ENCODE peak calls at places on chromosome 21, in eight cellular contexts. G, U, N, F, W, M, B and X are unnamed samples.

GRCh38 chr21:38660333-38661295 is 145.1 kb upstream of the ETS2 start:
- DNase-seq in G (no peak), U (no peak), N (no peak), F (no peak), W (no peak), M (peak; percentile 11), B (peak; percentile 17), X (no peak)

GRCh38 chr21:39006653-39007417 is 176.4 kb downstream of the PSMG1 start:
- DNase-seq in G (no peak), U (no peak), N (no peak), F (peak; percentile 64), W (no peak), M (peak; percentile 87), B (peak; percentile 73), X (no peak)

GRCh38 chr21:15517394-15517793 is 212.4 kb upstream of the USP25 start:
- DNase-seq in G (no peak), U (no peak), N (no peak), F (no peak), W (no peak), M (no peak), B (no peak), X (no peak)

GRCh38 chr21:33419538-33420123 is 16.4 kb downstream of the IFNGR2 start:
- DNase-seq in G (no peak), U (no peak), N (no peak), F (peak; percentile 40), W (no peak), M (peak; percentile 72), B (no peak), X (no peak)

GRCh38 chr21:41923641-41924342 is 30.0 kb downstream of the C2CD2 start:
- DNase-seq in G (no peak), U (no peak), N (no peak), F (no peak), W (no peak), M (peak; percentile 25), B (no peak), X (no peak)

GRCh38 chr21:42845296-42845965 is 33.9 kb downstream of the WDR4 start:
- DNase-seq in G (peak; percentile 63), U (no peak), N (no peak), F (peak; percentile 77), W (no peak), M (no peak), B (no peak), X (no peak)

GRCh38 chr21:38985423-38986378 is 180.0 kb downstream of the ETS2 start:
- DNase-seq in G (peak; percentile 91), U (no peak), N (no peak), F (peak; percentile 30), W (no peak), M (peak; percentile 97), B (peak; percentile 73), X (peak; percentile 95)

GRCh38 chr21:42837421-42838211 is 41.7 kb downstream of the WDR4 start:
- DNase-seq in G (no peak), U (no peak), N (no peak), F (peak; percentile 21), W (no peak), M (no peak), B (peak; percentile 9), X (no peak)

GRCh38 chr21:31176725-31177124 is 138.4 kb upstream of the KRTAP19-8 start:
- DNase-seq in G (no peak), U (no peak), N (no peak), F (no peak), W (no peak), M (no peak), B (no peak), X (no peak)

DNA sequence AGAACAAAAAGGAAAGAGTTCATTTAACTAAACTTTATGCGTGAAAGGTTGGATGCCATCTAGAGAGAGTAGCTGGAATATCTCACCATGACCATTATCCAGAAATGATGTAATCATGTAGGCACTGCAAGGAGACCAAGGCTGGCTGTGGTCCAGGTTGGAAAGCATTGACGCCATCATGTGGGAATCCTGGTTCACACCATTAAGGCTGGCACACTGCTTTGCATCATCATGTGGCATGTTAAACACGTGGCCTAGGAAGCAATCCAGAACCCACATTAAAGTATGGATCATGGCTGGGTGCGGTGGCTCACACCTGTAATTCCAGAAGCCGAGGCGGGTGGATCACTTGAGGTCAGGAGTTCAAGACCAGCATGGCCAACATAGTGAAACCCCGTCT is 4.3 kb downstream of the ADAMTS1 start:
- DNase-seq in G (no peak), U (no peak), N (no peak), F (no peak), W (no peak), M (peak; percentile 87), B (peak; percentile 69), X (no peak)
- TF ChIP-seq CTCF in G (no peak), U (no peak), N (no peak), F (no peak), W (no peak), M (no peak), B (peak; percentile 3), X (no peak)

DNA sequence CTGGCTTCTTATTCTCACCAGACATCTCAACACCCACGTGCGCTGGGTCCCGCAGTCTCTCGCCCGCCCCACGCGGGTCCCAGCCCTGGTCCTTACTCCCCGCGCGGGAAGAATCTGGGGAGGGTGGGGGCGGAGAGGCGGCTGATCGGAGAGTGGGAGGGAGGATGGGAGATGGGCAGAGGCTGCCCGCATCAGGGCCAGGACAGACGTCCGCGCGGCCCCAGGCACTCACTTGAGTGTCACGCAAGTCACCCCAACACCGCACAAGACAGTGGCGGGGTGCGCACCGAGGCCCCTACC is 6.1 kb upstream of the SIM2 start:
- DNase-seq in G (no peak), U (no peak), N (no peak), F (no peak), W (no peak), M (no peak), B (no peak), X (no peak)
- H3K4me3 ChIP-seq in G (no peak overlapping the region), U (peak overlapping the region; percentile 26), N (no peak overlapping the region), F (peak overlapping the region; percentile 40), W (no peak overlapping the region), M (no peak overlapping the region), B (no peak overlapping the region), X (no peak overlapping the region)

GRCh38 chr21:32392880-32393676 is at the start of gene URB1:
- DNase-seq in G (peak; percentile 95), U (no peak), N (peak; percentile 92), F (peak; percentile 93), W (peak; percentile 43), M (peak; percentile 86), B (peak; percentile 91), X (no peak)
- TF ChIP-seq CTCF in G (no peak), U (no peak), N (no peak), F (no peak), W (no peak), M (no peak), B (no peak), X (no peak)

GRCh38 chr21:44844256-44844655 is 26.4 kb upstream of the SUMO3 start:
- DNase-seq in G (no peak), U (no peak), N (no peak), F (no peak), W (no peak), M (no peak), B (no peak), X (no peak)

GRCh38 chr21:44846201-44846484 is 27.3 kb downstream of the PTTG1IP start:
- DNase-seq in G (no peak), U (no peak), N (no peak), F (no peak), W (no peak), M (no peak), B (no peak), X (no peak)

GRCh38 chr21:44846485-44847260 is 26.8 kb downstream of the PTTG1IP start:
- DNase-seq in G (peak; percentile 89), U (no peak), N (no peak), F (peak; percentile 60), W (no peak), M (peak; percentile 61), B (no peak), X (no peak)

GRCh38 chr21:44847261-44848056 is 26.0 kb downstream of the PTTG1IP start:
- DNase-seq in G (no peak), U (no peak), N (no peak), F (no peak), W (no peak), M (no peak), B (no peak), X (no peak)

DNA sequence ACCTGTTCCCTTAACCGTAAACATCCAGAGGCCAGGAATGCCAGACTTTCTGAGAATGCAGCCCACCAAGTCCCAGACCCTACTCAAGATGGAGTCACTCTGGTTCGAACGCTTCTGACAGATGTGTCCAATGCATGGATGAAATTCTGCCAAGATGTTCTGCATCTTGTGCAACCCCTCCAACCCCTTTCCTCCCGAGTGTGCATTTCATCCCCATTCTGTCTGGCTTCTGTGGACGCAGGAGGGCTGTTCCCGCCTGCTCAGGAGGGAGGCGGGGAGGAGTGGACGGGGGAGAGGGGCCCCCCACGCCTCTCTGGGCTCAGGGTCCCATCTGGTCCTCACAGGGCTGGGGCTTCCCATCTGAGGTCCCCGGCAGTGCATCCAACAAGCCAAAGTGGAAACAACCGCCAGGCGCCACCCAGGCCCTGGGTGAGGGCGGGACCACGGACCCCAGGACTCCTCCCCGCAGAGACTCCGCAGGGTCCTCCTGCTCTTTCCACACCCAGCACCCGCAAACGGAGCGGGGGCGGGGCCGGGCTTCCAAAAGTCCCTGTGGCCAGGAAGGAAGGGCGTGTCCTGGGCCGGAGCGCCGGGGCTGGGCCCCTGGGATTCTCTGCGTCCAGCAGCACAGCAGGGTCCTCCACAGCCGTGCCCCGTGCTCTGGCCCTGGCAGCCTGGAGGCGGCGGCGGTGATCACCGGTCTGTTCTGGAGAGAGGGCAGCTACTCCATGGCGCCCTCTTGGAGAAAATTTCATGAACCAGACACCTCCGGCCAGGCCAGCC is 27.7 kb upstream of the SUMO3 start:
- DNase-seq in G (peak; percentile 86), U (no peak), N (peak; percentile 71), F (peak; percentile 65), W (no peak), M (peak; percentile 85), B (peak; percentile 37), X (no peak)
- H3K4me3 ChIP-seq in G (peak overlapping the region; percentile 46), U (peak overlapping the region; percentile 6), N (peak overlapping the region; percentile 31), F (peak overlapping the region; percentile 36), W (peak overlapping the region; percentile 21), M (peak overlapping the region; percentile 13), B (no peak overlapping the region), X (peak overlapping the region; percentile 39)

DNA sequence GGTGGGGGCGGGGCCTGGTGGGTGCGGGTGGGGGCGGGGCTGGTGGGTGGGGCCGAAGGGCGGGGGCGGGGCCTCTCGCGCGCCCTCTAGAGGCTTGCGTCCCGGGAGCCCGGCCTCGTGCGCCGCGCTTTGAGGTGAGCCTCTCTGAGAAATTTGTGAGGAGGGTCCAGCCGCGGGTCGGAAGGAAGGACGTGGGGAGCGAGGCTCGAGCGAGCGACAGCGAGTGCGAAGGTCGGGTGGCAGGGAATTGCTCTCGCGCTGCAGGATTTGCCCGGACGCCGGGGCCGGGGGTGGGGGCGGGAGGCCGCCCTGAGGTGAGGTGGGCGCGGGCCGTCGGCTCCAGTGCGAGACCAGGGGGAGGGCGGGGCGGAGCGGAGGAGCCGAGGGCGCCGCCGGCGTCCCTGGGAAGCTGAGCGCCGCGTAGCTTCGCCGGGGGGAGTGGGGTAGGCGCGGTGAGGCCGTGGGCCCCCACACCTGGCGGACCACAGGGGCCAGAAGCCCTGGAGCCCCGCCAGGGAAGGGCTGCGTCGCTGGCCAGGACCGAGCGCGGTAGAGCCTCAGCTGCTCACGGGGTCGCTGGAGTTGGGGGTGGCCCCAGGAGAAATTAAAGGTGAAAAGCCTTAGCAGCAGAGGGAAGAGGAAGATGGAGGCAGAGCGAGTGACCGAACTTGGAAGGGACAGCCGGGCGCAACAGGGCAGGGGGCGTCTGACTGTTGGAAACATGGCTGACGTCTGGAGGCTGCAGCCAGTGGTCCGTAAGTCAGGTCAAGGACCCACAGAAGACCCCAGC is 754 bp upstream of the LSS start:
- DNase-seq in G (no peak), U (no peak), N (no peak), F (no peak), W (no peak), M (no peak), B (peak; percentile 43), X (no peak)
- TF ChIP-seq CTCF in G (no peak), U (peak; percentile 66), N (peak; percentile 62), F (peak; percentile 28), W (peak; percentile 62), M (peak; percentile 38), B (peak; percentile 80), X (peak; percentile 27)